ENCODE peak calls at places on chromosomes 5 and 9, in ten cellular contexts. V is HCT116, B is GM23338, D is HepG2, F is spleen, T is transverse colon, I is stomach, U is suprapubic skin, P is sigmoid colon, S is endothelial cell of umbilical vein. H is an unnamed sample.

GRCh38 chr9:63859475-63860215 is 1425.4 kb downstream of the FOXD4L5 start:
- DNase-seq in B (no peak), S (no peak), I (no peak), D (peak), U (peak), P (no peak), T (no peak), V (peak), F (peak), H (peak)

GRCh38 chr9:92406506-92406905 is 2.1 kb upstream of the OGN start:
- DNase-seq in V (no peak), P (peak), I (no peak), F (peak), S (peak), D (no peak), B (no peak), U (no peak), T (peak), H (peak)

GRCh38 chr5:144684899-144685298 is 514.2 kb downstream of the KCTD16 start:
- DNase-seq in S (no peak), P (no peak), I (no peak), T (no peak), D (no peak), B (peak), F (no peak), U (no peak), V (no peak), H (no peak)

GRCh38 chr5:80407735-80408474 is at the start of gene ZFYVE16:
- DNase-seq in I (peak), U (peak), S (peak), T (peak), D (peak), F (peak), B (peak), V (peak), P (peak), H (peak)

GRCh38 chr5:96775050-96775449 is 32.7 kb downstream of the ERAP1 start:
- DNase-seq in S (no peak), B (no peak), U (no peak), I (no peak), D (no peak), F (no peak), T (no peak), P (no peak), V (no peak), H (no peak)

GRCh38 chr5:53151713-53152458 is 42.3 kb upstream of the MOCS2 start:
- DNase-seq in B (no peak), T (peak), D (no peak), F (no peak), S (peak), P (no peak), V (no peak), U (no peak), I (peak), H (peak)

GRCh38 chr5:89686081-89686765 is 723.3 kb downstream of the CETN3 start:
- DNase-seq in T (no peak), S (no peak), U (no peak), P (no peak), V (no peak), F (no peak), B (no peak), I (no peak), D (no peak), H (no peak)

GRCh38 chr5:75620184-75620959 is 9.1 kb downstream of the ANKDD1B start:
- DNase-seq in V (no peak), P (no peak), T (no peak), D (peak), S (no peak), B (no peak), F (no peak), I (no peak), U (no peak), H (peak)

GRCh38 chr9:438961-439768 is 224.5 kb downstream of the DOCK8 start:
- DNase-seq in D (no peak), I (no peak), P (peak), B (no peak), S (no peak), T (no peak), V (no peak), F (peak), U (peak), H (no peak)

GRCh38 chr5:132055808-132056609 is 4.4 kb upstream of the IL3 start:
- DNase-seq in F (peak), T (no peak), B (no peak), U (peak), S (no peak), I (peak), V (no peak), D (no peak), P (peak), H (no peak)

GRCh38 chr9:14868772-14869583 is 41.2 kb downstream of the FREM1 start:
- DNase-seq in S (no peak), T (no peak), V (no peak), P (no peak), D (peak), U (no peak), B (no peak), I (no peak), F (no peak), H (no peak)

GRCh38 chr9:27817747-27818146 is 244.5 kb upstream of the C9orf72 start:
- DNase-seq in U (no peak), P (no peak), D (no peak), S (no peak), F (no peak), B (no peak), I (no peak), T (no peak), V (no peak), H (no peak)
- TF ChIP-seq POLR2AphosphoS5 in U (no peak), P (no peak), D (no peak), S (no peak), F (no peak), B (no peak), I (no peak), T (no peak), V (no peak), H (no peak)

DNA sequence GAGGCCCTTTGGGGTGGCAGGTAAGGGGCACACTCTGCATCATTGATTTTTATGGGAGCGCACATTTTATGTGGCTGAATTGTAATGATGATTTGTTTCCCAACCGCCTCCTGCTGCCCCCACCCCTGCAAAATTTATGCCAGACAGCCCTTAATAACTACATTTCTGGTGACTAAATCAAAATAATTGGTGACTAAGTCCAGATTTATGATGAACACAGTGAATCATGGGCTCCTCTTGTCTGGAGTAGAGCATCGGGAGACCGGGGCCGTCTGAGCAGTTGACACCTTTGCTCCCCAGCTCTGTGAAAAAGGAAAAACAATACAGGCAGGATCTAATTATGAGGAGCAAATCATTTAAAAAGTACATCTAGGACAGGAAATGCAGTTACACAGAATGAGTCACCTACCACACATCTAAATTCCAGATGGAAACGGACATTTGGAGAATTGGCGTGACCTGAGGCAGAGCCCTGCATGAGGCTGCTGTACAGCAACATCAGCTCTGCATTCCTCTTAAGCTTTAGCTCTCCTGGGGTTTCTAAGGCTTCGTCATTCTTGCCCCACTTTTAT is 58.9 kb downstream of the DOCK2 start:
- DNase-seq in D (no peak), I (no peak), U (no peak), T (no peak), S (peak), F (no peak), P (no peak), V (peak), B (no peak), H (no peak)
- TF ChIP-seq POLR2AphosphoS5 in D (no peak), I (no peak), U (no peak), T (no peak), S (peak), F (no peak), P (no peak), V (no peak), B (no peak), H (no peak)

DNA sequence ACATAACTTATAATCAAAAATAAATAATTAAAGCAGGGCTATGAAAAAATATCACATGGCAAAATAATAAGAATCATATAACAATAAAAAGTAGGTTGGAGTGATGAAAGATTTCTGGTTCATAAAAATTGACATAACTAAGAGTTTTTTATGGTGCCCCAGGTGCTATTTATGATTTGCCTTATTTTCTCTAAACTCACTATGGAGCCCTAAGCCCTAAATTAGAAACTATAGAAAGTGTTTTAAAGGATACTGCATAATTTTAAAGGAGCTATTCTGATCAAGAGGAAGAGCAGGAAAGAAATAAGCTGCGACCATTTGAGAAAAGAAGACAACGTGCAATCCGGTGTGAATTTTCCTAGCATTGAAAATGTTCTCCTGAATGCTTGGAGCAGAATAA is 635.0 kb upstream of the DMAC1 start:
- DNase-seq in D (no peak), F (no peak), B (no peak), V (no peak), T (no peak), S (no peak), U (no peak), P (no peak), I (no peak), H (no peak)
- TF ChIP-seq POLR2AphosphoS5 in D (no peak), F (no peak), B (no peak), V (no peak), T (no peak), S (no peak), U (no peak), P (no peak), I (no peak), H (no peak)

DNA sequence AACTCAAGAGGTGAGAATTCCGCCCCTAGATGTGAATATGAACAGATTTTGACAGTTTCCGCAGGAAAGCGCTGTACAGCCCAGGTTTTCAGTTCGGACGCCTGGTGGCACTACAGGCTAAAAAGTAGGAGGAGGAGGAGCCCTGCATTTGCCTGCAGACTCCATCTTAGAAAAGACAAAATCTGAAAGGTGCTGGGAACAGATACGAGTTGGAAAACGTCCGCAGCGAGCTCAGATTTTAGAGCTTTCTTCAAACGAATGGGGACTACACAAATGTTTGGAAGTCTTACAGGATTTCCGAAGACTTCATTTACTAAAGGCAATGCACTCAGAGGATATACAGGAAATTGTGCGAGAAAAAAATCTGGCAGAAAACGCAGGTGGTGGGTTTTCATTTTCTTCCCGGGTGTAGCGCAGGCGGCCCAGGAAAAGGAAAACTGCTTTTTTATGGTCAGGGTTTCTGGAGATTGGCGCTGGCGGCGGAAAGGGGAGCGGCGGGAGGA is 9.9 kb upstream of the PCDHB2 start:
- DNase-seq in U (no peak), I (no peak), V (no peak), B (peak), D (peak), S (peak), T (peak), F (no peak), P (no peak), H (no peak)
- TF ChIP-seq POLR2AphosphoS5 in U (no peak), I (no peak), V (no peak), B (peak), D (peak), S (no peak), T (no peak), F (no peak), P (no peak), H (no peak)

GRCh38 chr9:19788152-19788551 is 685 bp downstream of the SLC24A2 start:
- DNase-seq in D (no peak), F (no peak), U (no peak), V (no peak), I (no peak), P (no peak), S (no peak), T (no peak), B (peak), H (no peak)
- TF ChIP-seq POLR2AphosphoS5 in D (no peak), F (no peak), U (no peak), V (no peak), I (no peak), P (no peak), S (no peak), T (no peak), B (no peak), H (no peak)

GRCh38 chr9:124258765-124259272 is 1.1 kb downstream of the NEK6 start:
- DNase-seq in T (peak), P (no peak), D (peak), S (peak), I (no peak), F (no peak), U (no peak), B (peak), V (no peak), H (no peak)

GRCh38 chr9:124257070-124257864 is 482 bp upstream of the NEK6 start:
- DNase-seq in U (no peak), S (peak), D (no peak), I (no peak), T (peak), F (peak), P (peak), V (no peak), B (peak), H (no peak)

GRCh38 chr9:124257865-124258764 is at the start of gene NEK6:
- DNase-seq in P (peak), F (peak), U (no peak), S (peak), I (peak), V (no peak), D (no peak), B (no peak), T (peak), H (no peak)

GRCh38 chr9:124260769-124261603 is 3.2 kb downstream of the NEK6 start:
- DNase-seq in B (no peak), S (peak), V (no peak), I (peak), D (peak), P (no peak), F (peak), U (no peak), T (peak), H (no peak)

DNA sequence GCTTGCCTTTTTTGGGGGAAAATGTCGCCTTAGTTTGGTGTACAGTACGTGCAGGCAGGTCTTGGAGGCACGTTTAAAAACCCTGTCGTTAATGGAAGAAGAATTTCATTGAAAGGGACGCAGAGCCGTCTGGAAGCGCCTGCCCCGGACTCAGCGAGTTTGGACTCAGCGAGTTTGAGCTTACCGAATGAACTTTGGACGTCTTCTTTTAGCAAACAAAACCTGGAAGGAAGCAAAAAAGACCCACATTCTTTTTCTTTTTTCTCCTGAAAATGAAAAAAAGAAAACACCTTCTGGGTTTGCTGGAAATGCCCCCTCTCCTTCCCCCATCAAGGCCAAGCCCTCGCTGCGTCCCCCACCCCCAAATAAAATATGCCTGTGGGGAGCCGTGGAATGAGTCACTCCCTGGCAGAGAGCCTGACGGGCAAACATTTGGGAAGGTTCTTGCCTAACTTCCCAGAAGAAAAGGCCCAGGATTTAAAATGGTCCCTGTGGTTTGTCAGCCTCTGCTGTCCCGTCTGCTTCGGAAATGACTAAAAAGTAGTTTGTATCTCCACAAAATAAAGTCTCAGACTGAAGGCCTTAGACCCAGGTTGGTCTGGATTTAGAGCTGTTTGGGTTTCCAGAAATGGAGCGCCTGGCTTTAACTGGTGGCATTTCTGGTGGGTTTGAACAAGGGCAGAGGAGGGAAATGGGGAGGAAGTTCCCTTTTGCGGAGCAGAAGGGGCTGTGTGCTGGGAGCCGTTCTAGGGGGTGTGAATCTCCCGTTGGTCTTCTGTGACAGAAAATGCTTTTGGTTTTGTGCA is 1.7 kb downstream of the NEK6 start:
- DNase-seq in I (peak), V (peak), U (no peak), S (peak), D (peak), B (no peak), F (peak), P (peak), T (peak), H (peak)
- TF ChIP-seq POLR2AphosphoS5 in I (no peak), V (peak), U (no peak), S (peak), D (peak), B (no peak), F (no peak), P (peak), T (peak), H (peak)

DNA sequence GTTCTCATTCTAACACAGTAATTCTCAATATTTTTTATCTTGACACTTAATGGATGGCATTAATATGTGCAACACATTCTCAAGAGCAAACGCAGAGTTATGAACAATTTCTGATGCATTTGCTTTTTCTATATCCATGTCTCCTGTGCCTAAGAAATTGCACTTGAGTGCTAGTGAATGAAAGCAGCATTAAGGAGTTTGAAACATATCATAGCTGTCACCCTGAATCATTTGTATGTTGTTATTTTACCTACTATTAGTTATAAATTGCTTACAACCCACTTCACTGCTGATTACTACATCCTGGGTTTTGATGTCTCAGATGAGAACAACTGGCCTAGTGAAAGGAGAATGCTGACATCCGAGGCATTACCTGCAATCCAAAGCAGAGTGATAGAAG is 387.3 kb downstream of the RASEF start:
- DNase-seq in B (no peak), V (no peak), P (no peak), I (no peak), F (no peak), T (no peak), U (no peak), D (no peak), S (no peak), H (no peak)
- TF ChIP-seq POLR2AphosphoS5 in B (no peak), V (no peak), P (no peak), I (no peak), F (no peak), T (no peak), U (no peak), D (no peak), S (no peak), H (no peak)

DNA sequence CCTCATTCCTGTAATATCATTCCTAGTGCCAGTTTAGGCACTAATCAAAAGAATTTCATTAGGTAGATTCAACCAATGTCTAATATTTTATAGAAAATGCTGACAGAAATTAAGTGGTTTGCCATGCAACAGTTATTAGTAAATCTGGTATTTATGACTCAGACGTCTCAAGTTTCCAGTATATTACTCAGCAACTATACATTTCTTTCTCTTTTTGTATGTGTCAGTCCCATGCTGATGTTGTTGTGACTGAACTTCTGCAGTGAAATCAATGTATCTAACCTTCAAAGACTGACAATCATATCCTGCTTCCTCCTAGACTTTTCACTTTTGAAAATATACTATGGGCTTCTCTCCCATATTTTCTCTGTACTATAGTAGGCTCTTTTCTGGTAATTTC is 822.5 kb downstream of the NR2F1-AS1 start:
- DNase-seq in U (no peak), V (no peak), T (no peak), D (no peak), S (peak), P (no peak), F (no peak), B (no peak), I (no peak), H (no peak)
- TF ChIP-seq POLR2AphosphoS5 in U (no peak), V (no peak), T (no peak), D (no peak), S (no peak), P (no peak), F (no peak), B (no peak), I (no peak), H (no peak)